ENCODE peak calls at places on chromosomes 1 and 21, in nine cellular contexts. B is NCI-H1930; V is GM10248; F is HS-27A; D is WTC11; X is activated CD4-positive, alpha-beta memory T cell treated with anti-CD3 and anti-CD28 coated beads for 36 hours; H is GM04504; I is astrocyte of the spinal cord; E is NCI-H2107. N is an unnamed sample.

GRCh38 chr1:34898220-34898820 is 31.1 kb downstream of the DLGAP3 start:
- DNase-seq in B (no peak), E (no peak), V (no peak), I (no peak), H (no peak), D (no peak), F (no peak), X (no peak), N (peak)

GRCh38 chr1:98086796-98087195 is 166.0 kb upstream of the DPYD start:
- DNase-seq in B (no peak), I (peak), V (no peak), F (peak), X (no peak), D (no peak), H (peak), E (no peak), N (peak)

GRCh38 chr1:89812992-89813391 is 7.8 kb upstream of the LRRC8D start:
- DNase-seq in D (no peak), H (no peak), X (no peak), B (no peak), F (no peak), V (no peak), I (no peak), E (no peak), N (no peak)

GRCh38 chr21:42061866-42062542 is 9.1 kb upstream of the UMODL1 start:
- DNase-seq in D (no peak), X (peak), H (no peak), F (no peak), I (no peak), V (peak), E (peak), B (no peak), N (no peak)

GRCh38 chr1:210332719-210333398 is 4.2 kb downstream of the HHAT start:
- DNase-seq in D (no peak), X (peak), E (peak), H (no peak), V (peak), I (peak), B (no peak), F (no peak), N (no peak)

GRCh38 chr1:21831454-21831970 is 19.4 kb downstream of the LDLRAD2 start:
- DNase-seq in X (no peak), F (no peak), V (no peak), I (no peak), B (no peak), H (no peak), D (no peak), E (no peak), N (no peak)

GRCh38 chr1:182556279-182556678 is 32.8 kb downstream of the RNASEL start:
- DNase-seq in F (no peak), D (no peak), H (no peak), B (no peak), V (no peak), E (no peak), X (no peak), I (no peak), N (no peak)

GRCh38 chr21:38475519-38475918 is 22.8 kb downstream of the ERG start:
- DNase-seq in D (peak), I (no peak), V (no peak), X (no peak), F (no peak), H (no peak), B (no peak), E (no peak), N (no peak)

GRCh38 chr1:31788825-31789256 is 24.7 kb upstream of the ADGRB2 start:
- DNase-seq in V (no peak), D (no peak), H (peak), E (no peak), X (no peak), F (peak), B (no peak), I (no peak), N (no peak)

GRCh38 chr1:116679091-116679827 is 11.7 kb upstream of the IGSF3 start:
- DNase-seq in F (no peak), E (no peak), I (no peak), D (no peak), X (no peak), H (no peak), B (no peak), V (no peak), N (no peak)

GRCh38 chr21:30209571-30209970 is 6.3 kb downstream of the CLDN8 start:
- DNase-seq in H (no peak), F (no peak), E (no peak), I (no peak), X (no peak), D (peak), V (no peak), B (no peak), N (no peak)

GRCh38 chr1:56910441-56910985 is 55.3 kb downstream of the C8B start:
- DNase-seq in F (no peak), I (no peak), D (no peak), H (no peak), X (no peak), V (no peak), B (no peak), E (no peak), N (no peak)